ENCODE peak calls at places on chromosomes 1 and 21, in five cellular contexts. M, V, E, Q and G are unnamed samples.

GRCh38 chr1:89659322-89660061 is 26.6 kb downstream of the LRRC8C start:
- DNase-seq in M (no peak), V (no peak), E (no peak), Q (no peak), G (no peak)

GRCh38 chr1:243740255-243740999 is 109.6 kb downstream of the AKT3 start:
- DNase-seq in M (no peak), V (no peak), E (no peak), Q (no peak), G (peak; percentile 29)

GRCh38 chr21:32353002-32353711 is 39.7 kb downstream of the URB1 start:
- DNase-seq in M (no peak), V (no peak), E (no peak), Q (no peak), G (no peak)

GRCh38 chr21:27108228-27108627 is 141.3 kb upstream of the ADAMTS5 start:
- DNase-seq in M (no peak), V (no peak), E (no peak), Q (no peak), G (peak; percentile 3)

GRCh38 chr1:55927934-55928333 is 651.4 kb downstream of the PLPP3 start:
- DNase-seq in M (no peak), V (no peak), E (no peak), Q (no peak), G (no peak)

GRCh38 chr1:35298464-35298863 is 30.0 kb downstream of the ZMYM4 start:
- DNase-seq in M (peak; percentile 8), V (no peak), E (peak; percentile 38), Q (no peak), G (peak; percentile 36)

GRCh38 chr1:23930861-23931471 is 17.8 kb upstream of the CNR2 start:
- DNase-seq in M (no peak), V (no peak), E (no peak), Q (no peak), G (peak; percentile 59)

GRCh38 chr1:11738783-11739182 is 2.8 kb downstream of the AGTRAP start:
- DNase-seq in M (no peak), V (no peak), E (peak; percentile 31), Q (no peak), G (no peak)

GRCh38 chr1:74356493-74356892 is 121.3 kb downstream of the TNNI3K start:
- DNase-seq in M (no peak), V (no peak), E (no peak), Q (no peak), G (peak; percentile 62)
- TF ChIP-seq CEBPB in M (no peak), V (no peak), E (no peak), Q (no peak), G (no peak)

DNA sequence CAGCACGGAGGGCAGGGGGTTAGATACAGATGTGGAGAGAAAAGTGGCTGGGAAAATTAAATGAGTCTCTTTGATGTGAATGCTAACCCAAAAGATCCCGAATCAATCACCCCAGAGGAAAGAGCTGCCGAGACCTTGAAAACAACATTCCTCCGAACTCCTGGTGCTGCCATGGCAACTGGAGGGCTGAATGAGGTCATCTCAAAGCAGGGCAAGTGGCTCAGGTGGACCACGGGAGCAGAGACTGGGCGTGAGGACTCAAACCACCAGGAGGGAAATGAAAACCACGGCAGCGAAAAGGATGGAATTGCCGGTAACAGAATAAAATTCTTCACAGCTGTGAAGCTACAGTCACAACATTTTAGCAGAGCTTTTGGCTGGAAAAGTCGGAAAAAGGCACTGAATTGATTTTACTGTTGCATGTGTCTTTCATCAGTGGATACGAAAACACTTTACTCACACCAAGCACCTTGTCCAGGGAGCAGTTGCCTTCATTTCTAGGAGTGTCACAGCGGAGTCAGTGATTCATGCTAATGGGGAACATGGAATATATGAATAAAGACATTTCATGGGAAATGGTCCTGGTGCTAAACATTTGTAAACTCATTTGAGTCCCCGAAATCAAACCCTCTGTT is 23.3 kb upstream of the BECN2 start:
- DNase-seq in M (no peak), V (no peak), E (no peak), Q (peak; percentile 13), G (no peak)
- TF ChIP-seq CEBPB in M (no peak), V (no peak), E (no peak), Q (no peak), G (no peak)

GRCh38 chr1:43873851-43874250 is 59.8 kb upstream of the ARTN start:
- DNase-seq in M (no peak), V (no peak), E (no peak), Q (no peak), G (no peak)

GRCh38 chr1:43870306-43870705 is 63.3 kb upstream of the ARTN start:
- DNase-seq in M (no peak), V (no peak), E (no peak), Q (no peak), G (no peak)

GRCh38 chr1:43874716-43875115 is 58.9 kb upstream of the ARTN start:
- DNase-seq in M (no peak), V (no peak), E (no peak), Q (no peak), G (no peak)

GRCh38 chr1:43875327-43875726 is 58.3 kb upstream of the ARTN start:
- DNase-seq in M (no peak), V (no peak), E (no peak), Q (no peak), G (no peak)

DNA sequence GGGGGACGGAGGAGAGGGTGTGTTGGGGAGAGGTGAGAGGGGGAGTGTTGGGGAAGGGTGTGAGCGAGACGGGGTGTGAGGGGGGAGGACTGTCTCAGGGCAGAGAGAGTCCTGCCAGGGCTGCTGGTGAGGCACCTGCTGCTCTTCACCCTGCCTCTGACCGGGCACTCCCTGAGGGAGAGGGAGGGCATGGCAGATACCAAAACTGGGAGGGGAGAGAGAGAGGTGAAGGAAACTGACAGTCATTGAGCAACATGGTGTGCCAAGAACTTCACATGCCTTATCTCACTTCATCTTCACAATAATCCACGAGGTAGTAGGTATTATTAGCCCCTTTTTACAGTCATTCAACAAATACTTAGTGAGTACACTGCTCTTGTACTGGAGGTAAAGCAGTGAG is 61.3 kb upstream of the ARTN start:
- DNase-seq in M (no peak), V (no peak), E (no peak), Q (no peak), G (no peak)
- TF ChIP-seq CEBPB in M (no peak), V (no peak), E (no peak), Q (no peak), G (no peak)

GRCh38 chr1:2535455-2535854 is 5.4 kb upstream of the HES5 start:
- DNase-seq in M (no peak), V (no peak), E (no peak), Q (no peak), G (no peak)

GRCh38 chr1:2533356-2533755 is 3.3 kb upstream of the HES5 start:
- DNase-seq in M (no peak), V (no peak), E (no peak), Q (no peak), G (peak; percentile 28)

GRCh38 chr1:2535981-2536380 is 5.9 kb upstream of the HES5 start:
- DNase-seq in M (no peak), V (no peak), E (no peak), Q (no peak), G (no peak)

GRCh38 chr1:2534315-2534714 is 4.3 kb upstream of the HES5 start:
- DNase-seq in M (no peak), V (no peak), E (no peak), Q (no peak), G (no peak)

DNA sequence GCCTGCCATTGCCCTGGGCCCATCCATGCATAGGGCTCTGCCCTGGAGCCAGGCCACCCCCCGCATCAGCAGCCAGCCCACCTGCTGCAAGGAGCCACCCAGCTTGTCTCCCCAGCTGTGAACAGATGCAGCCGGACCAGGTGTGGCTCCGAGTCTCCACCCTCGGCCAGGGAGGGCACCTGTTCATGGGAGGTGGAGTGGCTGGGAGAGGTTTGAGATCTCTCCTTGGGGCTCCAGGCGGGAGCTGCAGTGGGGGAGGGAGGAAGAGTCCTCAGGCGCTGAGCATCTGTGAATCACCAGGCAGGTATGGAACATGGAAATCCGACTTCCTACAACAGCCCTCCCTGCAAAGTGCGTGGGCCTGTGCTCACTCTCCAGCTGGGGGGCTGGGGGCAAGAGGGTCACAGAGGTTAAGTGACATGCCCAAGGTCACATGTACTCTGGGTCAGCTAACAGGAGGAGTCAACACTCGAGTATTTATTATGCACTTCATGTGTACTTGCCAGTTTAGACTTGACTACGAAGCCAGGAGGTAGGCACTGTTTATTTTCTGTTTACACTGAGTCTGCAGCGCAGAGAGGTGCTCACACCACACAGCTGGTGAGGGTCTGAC is 4.8 kb upstream of the HES5 start:
- DNase-seq in M (no peak), V (no peak), E (no peak), Q (no peak), G (peak; percentile 71)
- TF ChIP-seq CEBPB in M (no peak), V (no peak), E (no peak), Q (no peak), G (no peak)